ENCODE peak calls at places on chromosomes 2 and 18, in five cellular contexts. One of them, this sample, is unnamed.

GRCh38 chr2:119550346-119550745 is 6.1 kb downstream of the CFAP221 start:
- DNase-seq in thoracic aorta: no peak
- DNase-seq in mesenchymal stem cell: no peak
- DNase-seq in left lung: no peak
- DNase-seq in astrocyte: no peak
- DNase-seq in this sample: no peak

GRCh38 chr2:232592687-232593407 is 40.6 kb upstream of the EFHD1 start:
- DNase-seq in thoracic aorta: no peak
- DNase-seq in mesenchymal stem cell: peak
- DNase-seq in left lung: no peak
- DNase-seq in astrocyte: peak
- DNase-seq in this sample: peak

GRCh38 chr2:107663632-107664031 is 163.1 kb upstream of the RGPD4 start:
- DNase-seq in thoracic aorta: no peak
- DNase-seq in mesenchymal stem cell: no peak
- DNase-seq in left lung: no peak
- DNase-seq in astrocyte: no peak
- DNase-seq in this sample: no peak

GRCh38 chr2:15412779-15413178 is 148.4 kb downstream of the NBAS start:
- DNase-seq in thoracic aorta: no peak
- DNase-seq in mesenchymal stem cell: no peak
- DNase-seq in left lung: no peak
- DNase-seq in astrocyte: no peak
- DNase-seq in this sample: no peak

GRCh38 chr18:45059695-45060094 is 379.0 kb downstream of the SETBP1 start:
- DNase-seq in thoracic aorta: no peak
- DNase-seq in mesenchymal stem cell: peak
- DNase-seq in left lung: no peak
- DNase-seq in astrocyte: peak
- DNase-seq in this sample: no peak

GRCh38 chr2:21438949-21439348 is 315.2 kb downstream of the TDRD15 start:
- DNase-seq in thoracic aorta: no peak
- DNase-seq in mesenchymal stem cell: peak
- DNase-seq in left lung: no peak
- DNase-seq in astrocyte: peak
- DNase-seq in this sample: peak

GRCh38 chr2:240914645-240915525 is 8.7 kb downstream of the CROCC2 start:
- DNase-seq in thoracic aorta: no peak
- DNase-seq in mesenchymal stem cell: no peak
- DNase-seq in left lung: no peak
- DNase-seq in astrocyte: no peak
- DNase-seq in this sample: no peak

GRCh38 chr2:140863713-140864112 is 1267.1 kb downstream of the LRP1B start:
- DNase-seq in thoracic aorta: no peak
- DNase-seq in mesenchymal stem cell: peak
- DNase-seq in left lung: no peak
- DNase-seq in astrocyte: peak
- DNase-seq in this sample: peak

GRCh38 chr2:71605781-71606241 is 152.4 kb downstream of the DYSF start:
- DNase-seq in thoracic aorta: no peak
- DNase-seq in mesenchymal stem cell: no peak
- DNase-seq in left lung: peak
- DNase-seq in astrocyte: no peak
- DNase-seq in this sample: no peak

GRCh38 chr2:166765141-166765540 is 123.1 kb upstream of the XIRP2 start:
- DNase-seq in thoracic aorta: no peak
- DNase-seq in mesenchymal stem cell: no peak
- DNase-seq in left lung: no peak
- DNase-seq in astrocyte: peak
- DNase-seq in this sample: no peak

GRCh38 chr2:152098033-152098797 is 629 bp downstream of the CACNB4 start:
- DNase-seq in thoracic aorta: no peak
- DNase-seq in mesenchymal stem cell: no peak
- DNase-seq in left lung: peak
- DNase-seq in astrocyte: no peak
- DNase-seq in this sample: peak

GRCh38 chr2:30514861-30515435 is 67.9 kb downstream of the LCLAT1 start:
- DNase-seq in thoracic aorta: no peak
- DNase-seq in mesenchymal stem cell: no peak
- DNase-seq in left lung: no peak
- DNase-seq in astrocyte: no peak
- DNase-seq in this sample: no peak

GRCh38 chr18:35789543-35789942 is 182.9 kb upstream of the RMP24 start:
- DNase-seq in thoracic aorta: no peak
- DNase-seq in mesenchymal stem cell: no peak
- DNase-seq in left lung: no peak
- DNase-seq in astrocyte: no peak
- DNase-seq in this sample: no peak

GRCh38 chr2:96250188-96250587 is 15.6 kb downstream of the TMEM127 start:
- DNase-seq in thoracic aorta: no peak
- DNase-seq in mesenchymal stem cell: no peak
- DNase-seq in left lung: no peak
- DNase-seq in astrocyte: no peak
- DNase-seq in this sample: no peak

GRCh38 chr2:96254592-96254991 is 11.2 kb downstream of the TMEM127 start:
- DNase-seq in thoracic aorta: no peak
- DNase-seq in mesenchymal stem cell: no peak
- DNase-seq in left lung: no peak
- DNase-seq in astrocyte: no peak
- DNase-seq in this sample: no peak

GRCh38 chr2:96251721-96252292 is 14.0 kb downstream of the TMEM127 start:
- DNase-seq in thoracic aorta: peak
- DNase-seq in mesenchymal stem cell: peak
- DNase-seq in left lung: peak
- DNase-seq in astrocyte: peak
- DNase-seq in this sample: peak

GRCh38 chr2:96253006-96253405 is 12.8 kb downstream of the TMEM127 start:
- DNase-seq in thoracic aorta: no peak
- DNase-seq in mesenchymal stem cell: no peak
- DNase-seq in left lung: no peak
- DNase-seq in astrocyte: no peak
- DNase-seq in this sample: peak

GRCh38 chr2:96252526-96252925 is 13.3 kb downstream of the TMEM127 start:
- DNase-seq in thoracic aorta: no peak
- DNase-seq in mesenchymal stem cell: no peak
- DNase-seq in left lung: no peak
- DNase-seq in astrocyte: no peak
- DNase-seq in this sample: no peak
- H3K27ac ChIP-seq in thoracic aorta: peak
- H3K27ac ChIP-seq in mesenchymal stem cell: no peak
- H3K27ac ChIP-seq in left lung: no peak
- H3K27ac ChIP-seq in astrocyte: no peak
- H3K27ac ChIP-seq in this sample: peak

GRCh38 chr2:101277111-101277510 is 24.4 kb downstream of the CNOT11 start:
- DNase-seq in thoracic aorta: no peak
- DNase-seq in mesenchymal stem cell: no peak
- DNase-seq in left lung: peak
- DNase-seq in astrocyte: peak
- DNase-seq in this sample: peak

GRCh38 chr2:101273045-101273444 is 20.4 kb downstream of the CNOT11 start:
- DNase-seq in thoracic aorta: no peak
- DNase-seq in mesenchymal stem cell: no peak
- DNase-seq in left lung: no peak
- DNase-seq in astrocyte: no peak
- DNase-seq in this sample: no peak

GRCh38 chr2:101272045-101272784 is 19.5 kb downstream of the CNOT11 start:
- DNase-seq in thoracic aorta: no peak
- DNase-seq in mesenchymal stem cell: no peak
- DNase-seq in left lung: no peak
- DNase-seq in astrocyte: no peak
- DNase-seq in this sample: no peak

GRCh38 chr2:101270700-101271259 is 18.1 kb downstream of the CNOT11 start:
- DNase-seq in thoracic aorta: no peak
- DNase-seq in mesenchymal stem cell: no peak
- DNase-seq in left lung: no peak
- DNase-seq in astrocyte: no peak
- DNase-seq in this sample: no peak

DNA sequence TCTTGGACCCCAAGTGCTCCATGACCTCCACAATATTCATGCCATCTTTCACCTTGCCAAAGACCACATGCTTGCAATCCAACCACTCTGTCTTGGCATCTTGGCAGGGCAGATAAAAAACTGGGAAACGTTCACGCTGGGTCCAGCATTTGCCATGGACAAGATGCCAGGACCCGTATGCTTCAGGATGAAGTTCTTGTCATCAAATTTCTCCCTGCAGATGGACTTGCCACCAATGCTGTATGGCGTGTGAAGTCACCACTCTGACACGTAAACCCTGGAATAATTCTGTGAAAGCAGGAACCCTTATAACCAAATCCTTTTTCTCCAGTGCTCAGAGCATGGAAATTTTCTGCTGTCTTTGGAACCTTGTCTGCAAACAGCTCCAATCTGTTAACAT is 21.5 kb downstream of the CNOT11 start:
- DNase-seq in thoracic aorta: no peak
- DNase-seq in mesenchymal stem cell: no peak
- DNase-seq in left lung: no peak
- DNase-seq in astrocyte: no peak
- DNase-seq in this sample: no peak
- H3K27ac ChIP-seq in thoracic aorta: no peak
- H3K27ac ChIP-seq in mesenchymal stem cell: no peak
- H3K27ac ChIP-seq in left lung: no peak
- H3K27ac ChIP-seq in astrocyte: no peak
- H3K27ac ChIP-seq in this sample: no peak

GRCh38 chr2:3343012-3343411 is 34.6 kb downstream of the EIPR1 start:
- DNase-seq in thoracic aorta: no peak
- DNase-seq in mesenchymal stem cell: no peak
- DNase-seq in left lung: no peak
- DNase-seq in astrocyte: no peak
- DNase-seq in this sample: no peak
- H3K27ac ChIP-seq in thoracic aorta: no peak
- H3K27ac ChIP-seq in mesenchymal stem cell: no peak
- H3K27ac ChIP-seq in left lung: no peak
- H3K27ac ChIP-seq in astrocyte: no peak
- H3K27ac ChIP-seq in this sample: no peak

DNA sequence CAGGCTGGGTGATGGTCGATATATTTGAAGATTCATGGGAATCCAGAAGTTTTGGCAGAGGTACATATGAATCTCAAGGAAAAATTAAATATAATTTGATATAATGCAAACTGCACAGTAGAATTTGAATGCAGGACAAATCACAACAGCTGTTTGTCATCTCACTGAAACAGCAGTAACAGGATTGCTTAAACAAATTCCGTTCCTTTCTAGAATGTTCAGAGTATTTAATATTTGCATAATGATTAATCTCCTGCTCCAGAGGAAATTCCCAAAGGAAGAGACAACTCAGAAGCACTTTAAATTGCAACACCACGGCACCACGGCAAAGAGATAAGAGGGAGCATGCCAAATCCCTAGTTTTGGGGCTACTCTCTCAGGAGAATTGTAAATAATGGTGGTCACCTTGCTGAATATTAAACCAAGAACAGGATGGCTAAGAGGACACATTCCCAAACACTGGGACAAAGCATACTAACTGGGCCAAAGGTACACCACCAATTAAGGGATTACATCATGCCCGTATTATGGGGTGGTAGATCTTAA is 67.8 kb upstream of the MAP4K3 start:
- DNase-seq in thoracic aorta: no peak
- DNase-seq in mesenchymal stem cell: peak
- DNase-seq in left lung: no peak
- DNase-seq in astrocyte: peak
- DNase-seq in this sample: peak
- H3K27ac ChIP-seq in thoracic aorta: peak
- H3K27ac ChIP-seq in mesenchymal stem cell: peak
- H3K27ac ChIP-seq in left lung: peak
- H3K27ac ChIP-seq in astrocyte: peak
- H3K27ac ChIP-seq in this sample: peak

DNA sequence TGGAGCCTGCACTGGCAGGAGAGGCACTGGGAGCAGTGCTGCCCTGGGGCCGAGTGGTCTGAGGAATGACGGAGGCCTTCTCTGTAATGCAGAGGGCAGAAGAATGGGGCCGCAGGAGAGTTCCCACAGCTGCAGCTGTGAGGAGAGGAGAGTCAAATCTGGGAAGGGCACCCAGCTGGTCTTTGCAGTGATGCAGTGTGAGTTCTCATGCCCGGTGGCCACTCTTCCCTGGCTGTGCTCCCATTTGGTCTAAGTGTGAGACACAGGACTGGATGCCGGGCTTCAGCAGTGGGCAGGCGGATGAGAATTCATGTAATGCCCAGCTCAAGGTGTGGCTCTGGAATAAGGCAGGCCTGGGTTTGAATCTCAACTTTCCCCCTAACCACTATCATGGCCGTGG is 71.4 kb downstream of the ACKR3 start:
- DNase-seq in thoracic aorta: no peak
- DNase-seq in mesenchymal stem cell: no peak
- DNase-seq in left lung: no peak
- DNase-seq in astrocyte: no peak
- DNase-seq in this sample: no peak
- H3K27ac ChIP-seq in thoracic aorta: no peak
- H3K27ac ChIP-seq in mesenchymal stem cell: no peak
- H3K27ac ChIP-seq in left lung: no peak
- H3K27ac ChIP-seq in astrocyte: no peak
- H3K27ac ChIP-seq in this sample: no peak

GRCh38 chr2:234165421-234165820 is 114.9 kb downstream of the SPP2 start:
- DNase-seq in thoracic aorta: no peak
- DNase-seq in mesenchymal stem cell: peak
- DNase-seq in left lung: no peak
- DNase-seq in astrocyte: peak
- DNase-seq in this sample: peak
- H3K27ac ChIP-seq in thoracic aorta: no peak
- H3K27ac ChIP-seq in mesenchymal stem cell: peak
- H3K27ac ChIP-seq in left lung: no peak
- H3K27ac ChIP-seq in astrocyte: peak
- H3K27ac ChIP-seq in this sample: peak